ENCODE peak calls at places on chromosomes 4 and X, in six cellular contexts. L is T-helper 1 cell, O is EL, V is SIG-M5, G is HFF-Myc, W is RPMI8226. U is an unnamed sample.

GRCh38 chr4:125235971-125236370 is 78.8 kb upstream of the FAT4 start:
- DNase-seq in V (no peak), L (no peak), W (no peak), O (no peak), G (no peak), U (no peak)

GRCh38 chr4:99816611-99817309 is at the start of gene DAPP1:
- DNase-seq in O (no peak), V (peak), G (no peak), L (peak), W (peak), U (peak)

GRCh38 chr4:16573181-16573580 is 325.3 kb downstream of the LDB2 start:
- DNase-seq in V (no peak), W (no peak), L (no peak), G (no peak), O (peak), U (peak)

GRCh38 chr4:153530284-153530995 is 64.3 kb downstream of the TMEM131L start:
- DNase-seq in G (no peak), V (no peak), L (no peak), O (no peak), W (no peak), U (no peak)

GRCh38 chrX:51336584-51336983 is 4.0 kb downstream of the NUDT10 start:
- DNase-seq in G (no peak), V (no peak), W (peak), O (peak), L (peak), U (peak)

GRCh38 chr4:87354168-87355102 is 31.8 kb upstream of the HSD17B13 start:
- DNase-seq in V (no peak), O (peak), G (no peak), L (no peak), W (no peak), U (peak)

GRCh38 chrX:132219343-132219768 is at the start of gene RAP2C:
- DNase-seq in W (peak), V (peak), O (peak), G (no peak), L (peak), U (peak)

GRCh38 chr4:23686169-23686903 is 203.5 kb downstream of the PPARGC1A start:
- DNase-seq in G (no peak), V (no peak), L (no peak), W (no peak), O (no peak), U (no peak)

GRCh38 chr4:1295405-1296055 is 5.8 kb downstream of the MAEA start:
- DNase-seq in L (no peak), V (no peak), W (no peak), O (no peak), G (no peak), U (no peak)

GRCh38 chr4:4491396-4491893 is 50.4 kb downstream of the STX18 start:
- DNase-seq in L (no peak), V (no peak), G (no peak), O (no peak), W (no peak), U (no peak)

GRCh38 chr4:63459329-63459728 is 949.9 kb downstream of the TECRL start:
- DNase-seq in V (peak), L (no peak), W (no peak), O (no peak), G (no peak), U (no peak)

GRCh38 chrX:53256446-53257041 is 24.8 kb downstream of the IQSEC2 start:
- DNase-seq in V (no peak), O (no peak), G (no peak), L (no peak), W (no peak), U (no peak)

GRCh38 chrX:151982217-151982616 is 7.7 kb upstream of the GABRE start:
- DNase-seq in G (peak), L (no peak), O (peak), V (no peak), W (no peak), U (peak)

GRCh38 chr4:98670186-98670585 is 11.8 kb upstream of the TSPAN5 start:
- DNase-seq in G (no peak), O (no peak), V (no peak), W (no peak), L (no peak), U (no peak)

GRCh38 chrX:130170752-130171445 is 863 bp upstream of the RAB33A start:
- DNase-seq in V (no peak), W (no peak), O (peak), L (peak), G (no peak), U (no peak)

GRCh38 chrX:130118396-130118795 is 8.1 kb upstream of the ELF4 start:
- DNase-seq in W (no peak), O (peak), V (no peak), L (no peak), G (peak), U (peak)

GRCh38 chr4:25448379-25449109 is 71.5 kb downstream of the ANAPC4 start:
- DNase-seq in V (no peak), O (peak), L (no peak), W (no peak), G (peak), U (no peak)

GRCh38 chr4:168924648-168925047 is 85.4 kb downstream of the CBR4 start:
- DNase-seq in V (no peak), W (no peak), O (no peak), L (no peak), G (no peak), U (no peak)

GRCh38 chr4:136009258-136009832 is 1522.9 kb downstream of the PCDH18 start:
- DNase-seq in V (no peak), O (no peak), G (no peak), W (no peak), L (no peak), U (no peak)

GRCh38 chr4:136864580-136865185 is 667.6 kb downstream of the PCDH18 start:
- DNase-seq in G (peak), O (peak), W (peak), V (peak), L (no peak), U (peak)

GRCh38 chr4:149999485-150000074 is 78.7 kb upstream of the DCLK2 start:
- DNase-seq in O (peak), V (peak), L (no peak), G (peak), W (peak), U (peak)

GRCh38 chr4:169619518-169619957 is 840 bp upstream of the CLCN3 start:
- DNase-seq in O (peak), V (no peak), G (no peak), L (peak), W (peak), U (peak)

GRCh38 chr4:2304321-2304876 is 42.5 kb upstream of the MXD4 start:
- DNase-seq in O (no peak), L (no peak), V (no peak), G (no peak), W (no peak), U (no peak)

GRCh38 chrX:15714529-15714928 is 23.5 kb upstream of the CA5B start:
- DNase-seq in V (no peak), W (no peak), L (no peak), G (no peak), O (no peak), U (peak)

GRCh38 chr4:25862411-25863346 is at the start of gene SEL1L3:
- DNase-seq in O (no peak), G (no peak), W (peak), L (peak), V (no peak), U (peak)

GRCh38 chrX:17547658-17548057 is 172.7 kb downstream of the NHS start:
- DNase-seq in L (no peak), W (peak), G (peak), V (no peak), O (peak), U (peak)